ENCODE peak calls at places on chromosome 5, in ten cellular contexts. M is HS-27A; R is T-cell; B is H9; W is midbrain; H is AG08395; I is IMR-90; N is activated effector memory CD4-positive, alpha-beta T cell treated with Interleukin-2 at 50 U/mL for 16 hours; Q is EH; F is mesendoderm. J is an unnamed sample.
A peak's percentile ranks its signal among the peaks of the same experiment; 100 is the strongest.

GRCh38 chr5:16983022-16983639 is 47.0 kb upstream of the MYO10 start:
- DNase-seq in M (no peak), R (no peak), B (no peak), W (no peak), H (no peak), I (no peak), N (no peak), Q (peak; percentile 57), F (no peak), J (no peak)

GRCh38 chr5:34854459-34855174 is 15.7 kb downstream of the TTC23L start:
- DNase-seq in M (no peak), R (no peak), B (no peak), W (no peak), H (no peak), I (no peak), N (no peak), Q (no peak), F (no peak), J (no peak)

GRCh38 chr5:98923961-98924360 is 4.8 kb downstream of the CHD1 start:
- DNase-seq in M (no peak), R (no peak), B (no peak), W (no peak), H (no peak), I (no peak), N (no peak), Q (no peak), F (no peak), J (no peak)

GRCh38 chr5:170216262-170216864 is 16.4 kb upstream of the C5orf58 start:
- DNase-seq in M (no peak), R (no peak), B (no peak), W (peak; percentile 41), H (peak; percentile 71), I (peak; percentile 36), N (no peak), Q (peak; percentile 72), F (peak; percentile 75), J (peak; percentile 70)

GRCh38 chr5:445591-445990 is 2.6 kb downstream of the EXOC3 start:
- DNase-seq in M (no peak), R (no peak), B (peak; percentile 2), W (no peak), H (no peak), I (no peak), N (no peak), Q (no peak), F (no peak), J (no peak)

GRCh38 chr5:71836547-71837112 is 117.6 kb downstream of the CARTPT start:
- DNase-seq in M (no peak), R (no peak), B (no peak), W (no peak), H (no peak), I (no peak), N (no peak), Q (no peak), F (no peak), J (no peak)

GRCh38 chr5:56717253-56717987 is 97.9 kb upstream of the MAP3K1 start:
- DNase-seq in M (no peak), R (no peak), B (no peak), W (no peak), H (no peak), I (no peak), N (no peak), Q (peak; percentile 10), F (no peak), J (no peak)

GRCh38 chr5:157575096-157575872 is at the start of gene ADAM19:
- DNase-seq in M (peak; percentile 12), R (peak; percentile 15), B (no peak), W (peak; percentile 18), H (peak; percentile 78), I (peak; percentile 53), N (peak; percentile 43), Q (peak; percentile 79), F (no peak), J (no peak)

GRCh38 chr5:79932510-79933504 is 58.3 kb downstream of the MTX3 start:
- DNase-seq in M (no peak), R (no peak), B (no peak), W (no peak), H (peak; percentile 84), I (no peak), N (no peak), Q (peak; percentile 21), F (no peak), J (no peak)

GRCh38 chr5:6408260-6408596 is 29.9 kb upstream of the MED10 start:
- DNase-seq in M (no peak), R (no peak), B (no peak), W (no peak), H (no peak), I (no peak), N (no peak), Q (no peak), F (no peak), J (peak; percentile 31)

GRCh38 chr5:134451618-134452505 is 40.2 kb upstream of the CDKN2AIPNL start:
- DNase-seq in M (no peak), R (no peak), B (no peak), W (no peak), H (peak; percentile 93), I (peak; percentile 86), N (no peak), Q (peak; percentile 87), F (no peak), J (no peak)

GRCh38 chr5:134545070-134545868 is 19.8 kb downstream of the JADE2 start:
- DNase-seq in M (no peak), R (no peak), B (no peak), W (no peak), H (no peak), I (no peak), N (no peak), Q (no peak), F (no peak), J (peak; percentile 35)

GRCh38 chr5:1293416-1293996 is 1.4 kb downstream of the TERT start:
- DNase-seq in M (no peak), R (no peak), B (peak; percentile 27), W (no peak), H (no peak), I (no peak), N (no peak), Q (peak; percentile 46), F (no peak), J (peak; percentile 48)

GRCh38 chr5:33180900-33181299 is 259.9 kb upstream of the TARS1 start:
- DNase-seq in M (peak; percentile 61), R (no peak), B (no peak), W (no peak), H (peak; percentile 38), I (peak; percentile 70), N (no peak), Q (peak; percentile 68), F (peak; percentile 26), J (no peak)

GRCh38 chr5:109779036-109779735 is 89.5 kb downstream of the MAN2A1 start:
- DNase-seq in M (no peak), R (no peak), B (no peak), W (no peak), H (no peak), I (peak; percentile 37), N (no peak), Q (peak; percentile 10), F (no peak), J (no peak)

GRCh38 chr5:160486573-160486972 is 64.9 kb downstream of the PTTG1 start:
- DNase-seq in M (no peak), R (peak; percentile 35), B (no peak), W (no peak), H (no peak), I (no peak), N (peak; percentile 47), Q (no peak), F (no peak), J (no peak)

GRCh38 chr5:57338068-57338848 is 144.4 kb downstream of the ACTBL2 start:
- DNase-seq in M (no peak), R (no peak), B (peak; percentile 49), W (no peak), H (no peak), I (no peak), N (no peak), Q (peak; percentile 17), F (peak; percentile 71), J (peak; percentile 60)

GRCh38 chr5:125205604-125206221 is 459.3 kb upstream of the ZNF608 start:
- DNase-seq in M (no peak), R (no peak), B (no peak), W (no peak), H (no peak), I (no peak), N (no peak), Q (no peak), F (no peak), J (no peak)

GRCh38 chr5:14250778-14251711 is 107.9 kb downstream of the TRIO start:
- DNase-seq in M (no peak), R (no peak), B (no peak), W (no peak), H (no peak), I (no peak), N (no peak), Q (no peak), F (no peak), J (no peak)

GRCh38 chr5:66009277-66009676 is 82.9 kb downstream of the ERBIN start:
- DNase-seq in M (no peak), R (no peak), B (no peak), W (no peak), H (no peak), I (no peak), N (no peak), Q (no peak), F (no peak), J (no peak)

GRCh38 chr5:43638556-43638955 is 35.6 kb downstream of the NNT start:
- DNase-seq in M (no peak), R (no peak), B (no peak), W (no peak), H (no peak), I (peak; percentile 43), N (no peak), Q (peak; percentile 39), F (no peak), J (no peak)

GRCh38 chr5:97194366-97194765 is 11.3 kb upstream of the RIOK2 start:
- DNase-seq in M (no peak), R (no peak), B (no peak), W (no peak), H (no peak), I (no peak), N (no peak), Q (no peak), F (no peak), J (no peak)

GRCh38 chr5:77066823-77067442 is 20.2 kb downstream of the ZBED3 start:
- DNase-seq in M (no peak), R (no peak), B (no peak), W (no peak), H (peak; percentile 72), I (peak; percentile 91), N (no peak), Q (peak; percentile 55), F (no peak), J (no peak)

GRCh38 chr5:125065114-125065513 is 318.7 kb upstream of the ZNF608 start:
- DNase-seq in M (no peak), R (no peak), B (no peak), W (no peak), H (no peak), I (no peak), N (no peak), Q (no peak), F (no peak), J (no peak)

GRCh38 chr5:40682431-40683017 is 2.8 kb downstream of the PTGER4 start:
- DNase-seq in M (peak; percentile 26), R (no peak), B (no peak), W (no peak), H (no peak), I (peak; percentile 48), N (no peak), Q (no peak), F (no peak), J (no peak)

GRCh38 chr5:170139786-170140335 is 34.2 kb downstream of the FOXI1 start:
- DNase-seq in M (no peak), R (no peak), B (no peak), W (no peak), H (no peak), I (no peak), N (no peak), Q (no peak), F (no peak), J (peak; percentile 40)

GRCh38 chr5:151084363-151084762 is 3.5 kb upstream of the TNIP1 start:
- DNase-seq in M (no peak), R (no peak), B (no peak), W (no peak), H (no peak), I (peak; percentile 32), N (no peak), Q (peak; percentile 27), F (no peak), J (no peak)

GRCh38 chr5:168612123-168612522 is 33.0 kb upstream of the PANK3 start:
- DNase-seq in M (no peak), R (no peak), B (no peak), W (no peak), H (no peak), I (no peak), N (no peak), Q (no peak), F (peak; percentile 33), J (no peak)